ENCODE peak calls at places on chromosomes 7 and 10, in ten cellular contexts. J, V, X, P, K, Z, H, D, O and Y are unnamed samples.

GRCh38 chr7:73893342-73894101 is 32.6 kb downstream of the TMEM270 start:
- DNase-seq in J (no peak), V (peak), X (no peak), P (no peak), K (no peak), Z (no peak), H (peak), D (no peak), O (peak), Y (no peak)

GRCh38 chr10:129940617-129941198 is 23.4 kb downstream of the EBF3 start:
- DNase-seq in J (no peak), V (no peak), X (no peak), P (no peak), K (no peak), Z (no peak), H (no peak), D (no peak), O (no peak), Y (no peak)

GRCh38 chr10:124249812-124250432 is 156.5 kb upstream of the CHST15 start:
- DNase-seq in J (no peak), V (no peak), X (no peak), P (no peak), K (no peak), Z (no peak), H (no peak), D (peak), O (peak), Y (no peak)

GRCh38 chr10:30357806-30358205 is 8.7 kb upstream of the MTPAP start:
- DNase-seq in J (no peak), V (no peak), X (no peak), P (no peak), K (no peak), Z (no peak), H (no peak), D (no peak), O (no peak), Y (no peak)

GRCh38 chr7:45874408-45875131 is 1.7 kb upstream of the CCDC201 start:
- DNase-seq in J (no peak), V (peak), X (no peak), P (no peak), K (no peak), Z (no peak), H (no peak), D (no peak), O (no peak), Y (no peak)

GRCh38 chr10:127940866-127941640 is 34.1 kb downstream of the PTPRE start:
- DNase-seq in J (no peak), V (no peak), X (no peak), P (no peak), K (no peak), Z (no peak), H (no peak), D (no peak), O (no peak), Y (no peak)

GRCh38 chr7:36186841-36187240 is 33.8 kb downstream of the EEPD1 start:
- DNase-seq in J (no peak), V (no peak), X (no peak), P (no peak), K (no peak), Z (no peak), H (no peak), D (peak), O (no peak), Y (no peak)

GRCh38 chr10:106481598-106481997 is 682.9 kb downstream of the SORCS1 start:
- DNase-seq in J (no peak), V (no peak), X (no peak), P (no peak), K (no peak), Z (no peak), H (no peak), D (no peak), O (no peak), Y (no peak)

GRCh38 chr7:109844362-109844761 is 1246.6 kb upstream of the LRRN3 start:
- DNase-seq in J (no peak), V (peak), X (no peak), P (no peak), K (no peak), Z (peak), H (peak), D (no peak), O (no peak), Y (no peak)

GRCh38 chr7:74013539-74014272 is 14.3 kb upstream of the ELN start:
- DNase-seq in J (no peak), V (no peak), X (no peak), P (no peak), K (no peak), Z (no peak), H (no peak), D (no peak), O (no peak), Y (no peak)

GRCh38 chr7:157523371-157523765 is 186.6 kb downstream of the DNAJB6 start:
- DNase-seq in J (no peak), V (no peak), X (no peak), P (no peak), K (no peak), Z (no peak), H (no peak), D (no peak), O (no peak), Y (peak)

GRCh38 chr10:78236416-78237015 is 202.9 kb downstream of the RPS24 start:
- DNase-seq in J (no peak), V (no peak), X (no peak), P (no peak), K (no peak), Z (peak), H (no peak), D (no peak), O (no peak), Y (no peak)

GRCh38 chr7:1675036-1675671 is 5.1 kb downstream of the ELFN1 start:
- DNase-seq in J (no peak), V (no peak), X (no peak), P (no peak), K (no peak), Z (no peak), H (no peak), D (no peak), O (no peak), Y (no peak)

GRCh38 chr7:30038182-30038980 is 10.2 kb downstream of the PLEKHA8 start:
- DNase-seq in J (no peak), V (no peak), X (no peak), P (no peak), K (no peak), Z (no peak), H (no peak), D (no peak), O (no peak), Y (no peak)